ENCODE peak calls at places on chromosomes 6 and 20, in five cellular contexts. I is neural progenitor cell, C is SK-N-SH, O is A549, D is stomach. M is an unnamed sample.

GRCh38 chr20:6485376-6485775 is 282.1 kb upstream of the BMP2 start:
- DNase-seq in I (no peak), C (no peak), O (no peak), D (no peak), M (no peak)

GRCh38 chr20:62856931-62857619 is 4.5 kb downstream of the TCFL5 start:
- DNase-seq in I (no peak), C (no peak), O (no peak), D (no peak), M (no peak)

GRCh38 chr6:136468711-136469110 is 81.5 kb downstream of the MAP7 start:
- DNase-seq in I (no peak), C (no peak), O (no peak), D (no peak), M (no peak)

GRCh38 chr6:149147939-149148718 is 169.4 kb upstream of the TAB2 start:
- DNase-seq in I (no peak), C (no peak), O (no peak), D (no peak), M (no peak)

GRCh38 chr20:61973515-61974356 is 91.9 kb downstream of the TAF4 start:
- DNase-seq in I (no peak), C (no peak), O (no peak), D (no peak), M (no peak)

GRCh38 chr6:160697826-160698225 is 4.2 kb upstream of the PLG start:
- DNase-seq in I (no peak), C (no peak), O (no peak), D (no peak), M (no peak)

GRCh38 chr20:49287555-49288249 is 9.8 kb upstream of the ZNFX1 start:
- DNase-seq in I (no peak), C (no peak), O (no peak), D (no peak), M (no peak)

GRCh38 chr6:166710084-166710483 is 83.0 kb upstream of the RPS6KA2 start:
- DNase-seq in I (no peak), C (no peak), O (no peak), D (no peak), M (no peak)

GRCh38 chr6:68233623-68234022 is 401.5 kb upstream of the ADGRB3 start:
- DNase-seq in I (no peak), C (no peak), O (peak), D (no peak), M (no peak)

GRCh38 chr6:86192123-86192522 is 549.4 kb upstream of the SYNCRIP start:
- DNase-seq in I (peak), C (no peak), O (peak), D (no peak), M (peak)

GRCh38 chr6:537114-537513 is 119.8 kb downstream of the HUS1B start:
- DNase-seq in I (peak), C (no peak), O (no peak), D (no peak), M (no peak)

GRCh38 chr20:41278936-41279335 is 38.6 kb downstream of the ZHX3 start:
- DNase-seq in I (no peak), C (no peak), O (no peak), D (no peak), M (no peak)

GRCh38 chr6:79810153-79810806 is 137.1 kb downstream of the ELOVL4 start:
- DNase-seq in I (peak), C (peak), O (no peak), D (no peak), M (no peak)

GRCh38 chr6:147077251-147077650 is 127.0 kb upstream of the STXBP5 start:
- DNase-seq in I (no peak), C (no peak), O (no peak), D (peak), M (no peak)

GRCh38 chr6:19610260-19610659 is 226.9 kb upstream of the ID4 start:
- DNase-seq in I (no peak), C (no peak), O (no peak), D (no peak), M (no peak)

GRCh38 chr6:42352856-42353564 is 98.7 kb downstream of the TRERF1 start:
- DNase-seq in I (no peak), C (no peak), O (peak), D (no peak), M (no peak)

GRCh38 chr6:106070626-106071025 is 15.5 kb upstream of the PRDM1 start:
- DNase-seq in I (no peak), C (no peak), O (no peak), D (no peak), M (no peak)

GRCh38 chr6:108588586-108588985 is 27.9 kb downstream of the FOXO3 start:
- DNase-seq in I (peak), C (no peak), O (no peak), D (no peak), M (no peak)

GRCh38 chr20:1874534-1875168 is 20.6 kb upstream of the SIRPA start:
- DNase-seq in I (no peak), C (no peak), O (peak), D (peak), M (no peak)

GRCh38 chr6:149683256-149683860 is 34.5 kb downstream of the LATS1 start:
- DNase-seq in I (no peak), C (no peak), O (no peak), D (no peak), M (no peak)

GRCh38 chr20:60926831-60927230 is 325.2 kb upstream of the CDH4 start:
- DNase-seq in I (no peak), C (no peak), O (no peak), D (no peak), M (no peak)

GRCh38 chr6:158688860-158689259 is 39.0 kb downstream of the SYTL3 start:
- DNase-seq in I (no peak), C (no peak), O (no peak), D (no peak), M (no peak)

GRCh38 chr20:43915209-43916072 is 789 bp downstream of the TOX2 start:
- DNase-seq in I (peak), C (peak), O (no peak), D (no peak), M (peak)

GRCh38 chr6:141097471-141097870 is 1035.3 kb upstream of the GJE1 start:
- DNase-seq in I (no peak), C (no peak), O (no peak), D (no peak), M (no peak)

GRCh38 chr6:6178795-6179194 is 141.7 kb downstream of the F13A1 start:
- DNase-seq in I (no peak), C (no peak), O (no peak), D (no peak), M (peak)

GRCh38 chr6:47278545-47278944 is 31.2 kb downstream of the TNFRSF21 start:
- DNase-seq in I (no peak), C (no peak), O (peak), D (no peak), M (no peak)

GRCh38 chr6:116253188-116253504 is 729 bp downstream of the TSPYL4 start:
- DNase-seq in I (no peak), C (no peak), O (no peak), D (no peak), M (no peak)

GRCh38 chr20:15918631-15919030 is 654.6 kb downstream of the KIF16B start:
- DNase-seq in I (no peak), C (no peak), O (no peak), D (no peak), M (no peak)

GRCh38 chr20:36821964-36822437 is 48.4 kb upstream of the DSN1 start:
- DNase-seq in I (peak), C (no peak), O (no peak), D (peak), M (peak)

GRCh38 chr6:75566137-75566767 is 35.4 kb upstream of the SENP6 start:
- DNase-seq in I (no peak), C (no peak), O (no peak), D (no peak), M (no peak)

GRCh38 chr6:75568965-75569364 is 32.7 kb upstream of the SENP6 start:
- DNase-seq in I (no peak), C (no peak), O (no peak), D (no peak), M (no peak)

GRCh38 chr6:75568100-75568499 is 33.6 kb upstream of the SENP6 start:
- DNase-seq in I (no peak), C (no peak), O (no peak), D (no peak), M (no peak)

GRCh38 chr6:75557068-75557467 is 44.6 kb upstream of the SENP6 start:
- DNase-seq in I (no peak), C (peak), O (no peak), D (no peak), M (no peak)

DNA sequence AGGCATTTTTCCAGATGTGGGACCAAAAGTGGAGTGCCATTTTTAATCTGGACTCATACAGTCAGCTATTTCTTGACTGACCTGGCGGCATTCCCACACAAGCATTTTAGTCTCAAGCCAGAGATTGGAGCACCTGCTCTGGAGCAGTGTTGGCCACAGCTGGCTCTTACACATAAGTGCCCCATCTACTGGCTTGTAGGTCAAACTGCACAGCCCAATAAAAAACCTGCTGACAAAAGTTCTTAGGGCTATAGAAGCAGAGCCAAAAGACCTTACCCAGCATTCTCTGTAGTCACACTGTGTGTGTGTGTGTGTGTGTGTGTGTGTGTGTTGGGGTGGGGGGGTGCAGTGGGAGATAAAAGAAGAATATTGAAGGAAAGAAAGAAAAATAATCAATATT is 38.6 kb upstream of the SENP6 start:
- DNase-seq in I (peak), C (peak), O (peak), D (no peak), M (no peak)
- TF ChIP-seq CTCF in I (peak), C (peak), O (no peak), D (no peak), M (no peak)

GRCh38 chr20:4962257-4962855 is 39.0 kb downstream of the SLC23A2 start:
- DNase-seq in I (no peak), C (no peak), O (no peak), D (no peak), M (no peak)

GRCh38 chr20:4957187-4957586 is 44.1 kb downstream of the SLC23A2 start:
- DNase-seq in I (no peak), C (no peak), O (no peak), D (no peak), M (no peak)

GRCh38 chr20:4957939-4958362 is 43.4 kb downstream of the SLC23A2 start:
- DNase-seq in I (no peak), C (no peak), O (no peak), D (no peak), M (no peak)

GRCh38 chr20:4959582-4959981 is 41.7 kb downstream of the SLC23A2 start:
- DNase-seq in I (no peak), C (no peak), O (no peak), D (no peak), M (no peak)

GRCh38 chr20:4961746-4962145 is 39.6 kb downstream of the SLC23A2 start:
- DNase-seq in I (no peak), C (no peak), O (peak), D (no peak), M (no peak)
- H3K27ac ChIP-seq in I (no peak), C (no peak), O (peak), D (peak), M (peak)

DNA sequence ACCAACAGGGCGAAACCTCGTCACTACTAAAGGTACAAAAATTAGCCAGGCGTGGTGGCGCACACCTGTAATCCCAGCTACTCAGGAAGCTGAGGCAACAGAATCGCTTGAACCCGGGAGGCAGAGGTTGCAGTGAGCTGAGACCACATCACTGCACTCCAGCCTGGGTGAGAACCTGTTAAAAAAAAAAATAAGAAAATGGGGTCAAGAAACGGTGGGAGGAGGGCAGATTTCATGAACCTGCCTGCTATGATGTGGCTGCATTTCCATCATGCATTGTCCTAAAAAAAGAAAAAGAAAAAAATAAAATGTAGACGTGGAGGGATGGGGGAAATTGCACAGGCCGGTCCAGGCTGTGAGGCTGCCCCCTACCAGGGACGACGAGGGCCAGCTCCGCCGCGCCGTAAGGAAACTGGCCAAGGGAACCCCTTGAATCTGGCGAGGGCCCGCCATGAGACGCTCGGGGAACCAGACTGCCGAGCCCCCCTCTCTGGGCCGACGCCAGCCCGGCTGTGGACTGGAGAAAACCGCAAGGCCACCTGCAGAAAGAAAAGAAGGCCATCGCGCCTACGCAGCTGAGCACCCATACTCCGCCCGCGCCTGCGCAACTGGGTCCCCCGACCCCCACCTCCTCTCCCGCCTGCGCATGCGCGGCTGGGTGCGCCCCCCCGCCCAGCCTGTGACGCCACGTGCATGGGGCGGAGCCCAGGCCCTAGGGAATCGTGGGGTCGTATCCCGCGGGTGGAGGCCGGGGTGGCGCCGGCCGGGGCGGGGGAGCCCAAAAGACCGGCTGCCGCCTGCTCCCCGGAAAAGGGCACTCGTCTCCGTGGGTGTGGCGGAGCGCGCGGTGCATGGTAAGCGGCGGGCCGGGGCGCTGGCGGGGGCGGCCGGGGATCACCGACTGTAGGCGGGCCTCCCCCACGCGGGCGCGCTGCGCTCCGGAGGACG is at the start of gene ENTPD6:
- DNase-seq in I (peak), C (peak), O (peak), D (peak), M (peak)
- TF ChIP-seq CTCF in I (no peak), C (peak), O (peak), D (no peak), M (no peak)

GRCh38 chr20:10856237-10856636 is 182.4 kb upstream of the JAG1 start:
- DNase-seq in I (no peak), C (no peak), O (peak), D (peak), M (no peak)
- H3K27ac ChIP-seq in I (no peak), C (no peak), O (peak), D (no peak), M (no peak)

DNA sequence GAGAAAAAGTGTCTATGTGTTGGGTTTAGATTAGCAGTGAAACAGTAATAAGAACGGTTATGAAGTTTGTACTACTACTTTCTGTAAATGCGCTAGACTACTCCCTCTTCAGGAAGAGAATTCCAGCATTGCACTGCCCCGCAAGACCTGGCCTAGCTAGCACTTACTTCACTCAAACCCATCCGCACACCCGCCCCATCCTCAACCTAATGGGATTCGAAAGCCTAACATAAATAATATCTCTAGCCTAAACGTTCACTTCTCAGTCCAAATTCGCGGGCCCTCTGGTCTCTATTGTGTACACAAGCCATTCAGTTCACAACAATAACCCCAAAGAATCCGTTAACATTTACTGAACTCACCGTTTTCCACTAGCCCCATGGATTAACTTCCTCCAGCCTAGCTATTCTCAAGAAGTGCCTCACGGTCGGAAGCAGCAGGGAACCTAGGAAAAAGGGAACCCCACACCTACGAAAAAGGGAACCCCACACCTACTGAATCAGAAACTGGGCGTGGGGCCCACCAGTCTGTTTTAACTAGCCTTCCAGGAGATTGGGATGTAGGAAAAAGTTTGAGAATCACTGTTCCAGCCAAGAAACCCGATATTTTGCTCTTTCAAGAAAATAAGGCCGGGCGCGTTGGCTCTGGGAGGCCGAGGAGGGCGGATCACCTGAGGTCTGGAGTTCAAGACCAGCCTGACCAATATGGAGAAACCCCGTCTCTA is 45.4 kb upstream of the BTN3A2 start:
- DNase-seq in I (peak), C (no peak), O (no peak), D (no peak), M (no peak)
- TF ChIP-seq CTCF in I (peak), C (no peak), O (no peak), D (no peak), M (no peak)

GRCh38 chr20:64110411-64111068 is 3.2 kb upstream of the NPBWR2 start:
- DNase-seq in I (no peak), C (peak), O (no peak), D (peak), M (no peak)

GRCh38 chr20:64109831-64110391 is 2.5 kb upstream of the NPBWR2 start:
- DNase-seq in I (no peak), C (no peak), O (no peak), D (peak), M (peak)

GRCh38 chr20:64107736-64108457 is 532 bp upstream of the NPBWR2 start:
- DNase-seq in I (no peak), C (no peak), O (no peak), D (no peak), M (peak)

GRCh38 chr20:64109390-64109747 is 2.0 kb upstream of the NPBWR2 start:
- DNase-seq in I (no peak), C (no peak), O (no peak), D (peak), M (no peak)

DNA sequence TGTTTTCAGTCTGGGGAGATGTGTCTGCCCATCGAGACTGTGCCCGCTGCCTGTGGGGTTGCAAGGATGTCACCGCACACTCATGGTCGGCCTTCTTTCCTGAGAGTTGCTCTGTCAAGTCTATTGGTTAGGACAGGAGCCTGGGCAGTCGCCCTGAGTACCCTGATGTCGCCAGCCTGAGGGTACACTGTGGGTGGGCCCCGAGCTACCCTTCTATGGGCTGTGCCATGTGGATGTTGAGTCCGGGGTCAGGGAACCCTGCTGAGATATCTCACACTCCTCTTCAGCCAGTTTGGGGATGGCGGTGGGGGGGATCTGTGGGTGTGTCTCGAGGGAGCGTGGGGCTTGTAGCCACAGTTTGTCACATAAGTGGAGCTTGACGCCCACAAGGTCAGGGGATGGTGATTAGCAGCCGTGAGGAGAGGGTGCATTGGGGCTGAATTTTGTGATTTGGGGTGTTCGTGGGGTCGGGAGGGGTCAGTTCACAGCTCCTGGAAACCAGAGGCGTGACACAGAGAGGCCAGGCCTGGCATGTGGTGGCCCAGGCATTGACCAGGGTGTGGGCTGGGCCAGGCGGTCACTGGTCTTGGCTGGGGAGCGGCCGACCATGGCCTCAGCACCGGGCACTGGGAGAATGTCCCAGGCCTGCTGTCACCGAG is 1.5 kb upstream of the NPBWR2 start:
- DNase-seq in I (no peak), C (no peak), O (no peak), D (peak), M (no peak)
- H3K27ac ChIP-seq in I (no peak), C (no peak), O (no peak), D (no peak), M (no peak)

DNA sequence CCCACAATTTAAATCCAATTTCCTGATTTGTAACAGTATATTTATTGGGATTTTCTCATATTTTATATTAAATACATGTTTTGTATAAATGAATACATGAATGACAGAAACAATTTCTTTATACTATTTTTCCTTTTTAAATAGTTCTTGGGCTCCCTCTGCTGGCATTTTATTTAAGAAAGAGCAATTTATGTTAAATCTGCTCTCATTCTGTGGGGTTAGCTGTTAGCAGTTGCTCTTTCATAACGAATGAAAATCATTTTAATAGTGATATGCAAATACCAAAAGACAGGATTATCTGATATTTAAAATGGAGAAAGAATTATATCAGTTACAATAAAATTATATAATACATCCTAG is 118.3 kb downstream of the RALGAPA2 start:
- DNase-seq in I (peak), C (peak), O (peak), D (no peak), M (no peak)
- TF ChIP-seq CTCF in I (peak), C (peak), O (peak), D (no peak), M (no peak)

GRCh38 chr6:123986938-123987337 is 183.3 kb downstream of the NKAIN2 start:
- DNase-seq in I (no peak), C (no peak), O (no peak), D (no peak), M (no peak)
- H3K27ac ChIP-seq in I (no peak), C (no peak), O (no peak), D (no peak), M (no peak)